ENCODE peak calls at places on chromosomes 1 and 21, in seven cellular contexts. One of them, this sample, is unnamed.
A peak's percentile ranks its signal among the peaks of the same experiment; 100 is the strongest.

GRCh38 chr21:44300262-44300959 is 558 bp downstream of the PFKL start:
- DNase-seq in AG04449: no peak
- DNase-seq in non-pigmented ciliary epithelial cell: no peak
- DNase-seq in NCI-H1092: no peak
- DNase-seq in activated naive CD4-positive, alpha-beta T cell treated with Interleukin-2 at 50 U/mL for 16 hours: peak; percentile 65
- DNase-seq in hepatocyte: peak; percentile 88
- DNase-seq in fibroblast of lung: peak; percentile 45
- DNase-seq in this sample: peak; percentile 55

GRCh38 chr1:98817830-98818229 is 156.3 kb downstream of the SNX7 start:
- DNase-seq in fibroblast of lung: no peak
- DNase-seq in AG04449: no peak
- DNase-seq in hepatocyte: no peak
- DNase-seq in non-pigmented ciliary epithelial cell: no peak
- DNase-seq in NCI-H1092: no peak
- DNase-seq in activated naive CD4-positive, alpha-beta T cell treated with Interleukin-2 at 50 U/mL for 16 hours: no peak
- DNase-seq in this sample: no peak

GRCh38 chr1:117582341-117582902 is 23.4 kb upstream of the TENT5C start:
- DNase-seq in hepatocyte: no peak
- DNase-seq in fibroblast of lung: no peak
- DNase-seq in activated naive CD4-positive, alpha-beta T cell treated with Interleukin-2 at 50 U/mL for 16 hours: no peak
- DNase-seq in non-pigmented ciliary epithelial cell: no peak
- DNase-seq in NCI-H1092: no peak
- DNase-seq in AG04449: no peak
- DNase-seq in this sample: no peak

GRCh38 chr1:31183927-31184554 is 55.6 kb downstream of the NKAIN1 start:
- DNase-seq in AG04449: no peak
- DNase-seq in hepatocyte: peak; percentile 72
- DNase-seq in activated naive CD4-positive, alpha-beta T cell treated with Interleukin-2 at 50 U/mL for 16 hours: peak; percentile 23
- DNase-seq in fibroblast of lung: no peak
- DNase-seq in non-pigmented ciliary epithelial cell: no peak
- DNase-seq in NCI-H1092: peak; percentile 56
- DNase-seq in this sample: peak; percentile 40

GRCh38 chr1:117093091-117093534 is 28.4 kb downstream of the TRIM45 start:
- DNase-seq in AG04449: peak; percentile 97
- DNase-seq in fibroblast of lung: peak; percentile 100
- DNase-seq in NCI-H1092: no peak
- DNase-seq in non-pigmented ciliary epithelial cell: peak; percentile 99
- DNase-seq in activated naive CD4-positive, alpha-beta T cell treated with Interleukin-2 at 50 U/mL for 16 hours: no peak
- DNase-seq in hepatocyte: peak; percentile 74
- DNase-seq in this sample: peak; percentile 98

GRCh38 chr1:1024421-1025415 is 4.8 kb downstream of the AGRN start:
- DNase-seq in fibroblast of lung: peak; percentile 73
- DNase-seq in AG04449: no peak
- DNase-seq in non-pigmented ciliary epithelial cell: no peak
- DNase-seq in NCI-H1092: no peak
- DNase-seq in activated naive CD4-positive, alpha-beta T cell treated with Interleukin-2 at 50 U/mL for 16 hours: no peak
- DNase-seq in hepatocyte: peak; percentile 90
- DNase-seq in this sample: no peak

GRCh38 chr1:221439734-221440436 is 302.0 kb downstream of the DUSP10 start:
- DNase-seq in NCI-H1092: no peak
- DNase-seq in AG04449: peak; percentile 95
- DNase-seq in non-pigmented ciliary epithelial cell: peak; percentile 95
- DNase-seq in hepatocyte: peak; percentile 56
- DNase-seq in activated naive CD4-positive, alpha-beta T cell treated with Interleukin-2 at 50 U/mL for 16 hours: peak; percentile 56
- DNase-seq in fibroblast of lung: peak; percentile 98
- DNase-seq in this sample: peak; percentile 98

GRCh38 chr1:150809651-150810050 is 1.6 kb upstream of the CTSK start:
- DNase-seq in activated naive CD4-positive, alpha-beta T cell treated with Interleukin-2 at 50 U/mL for 16 hours: no peak
- DNase-seq in non-pigmented ciliary epithelial cell: peak; percentile 50
- DNase-seq in NCI-H1092: no peak
- DNase-seq in hepatocyte: no peak
- DNase-seq in fibroblast of lung: peak; percentile 74
- DNase-seq in AG04449: no peak
- DNase-seq in this sample: peak; percentile 60

GRCh38 chr21:35342440-35342839 is 293.3 kb upstream of the RUNX1 start:
- DNase-seq in hepatocyte: no peak
- DNase-seq in non-pigmented ciliary epithelial cell: no peak
- DNase-seq in fibroblast of lung: no peak
- DNase-seq in NCI-H1092: no peak
- DNase-seq in AG04449: no peak
- DNase-seq in activated naive CD4-positive, alpha-beta T cell treated with Interleukin-2 at 50 U/mL for 16 hours: peak; percentile 47
- DNase-seq in this sample: no peak

GRCh38 chr1:53413175-53414001 is 45.8 kb upstream of the DMRTB1 start:
- DNase-seq in fibroblast of lung: peak; percentile 95
- DNase-seq in AG04449: peak; percentile 74
- DNase-seq in hepatocyte: peak; percentile 35
- DNase-seq in non-pigmented ciliary epithelial cell: peak; percentile 75
- DNase-seq in NCI-H1092: no peak
- DNase-seq in activated naive CD4-positive, alpha-beta T cell treated with Interleukin-2 at 50 U/mL for 16 hours: peak; percentile 63
- DNase-seq in this sample: peak; percentile 64

GRCh38 chr1:191065771-191066170 is 588.1 kb upstream of the BRINP3 start:
- DNase-seq in non-pigmented ciliary epithelial cell: no peak
- DNase-seq in NCI-H1092: no peak
- DNase-seq in hepatocyte: no peak
- DNase-seq in AG04449: no peak
- DNase-seq in activated naive CD4-positive, alpha-beta T cell treated with Interleukin-2 at 50 U/mL for 16 hours: no peak
- DNase-seq in fibroblast of lung: no peak
- DNase-seq in this sample: no peak

GRCh38 chr1:1004780-1005697 is 5.1 kb upstream of the HES4 start:
- DNase-seq in NCI-H1092: no peak
- DNase-seq in activated naive CD4-positive, alpha-beta T cell treated with Interleukin-2 at 50 U/mL for 16 hours: no peak
- DNase-seq in non-pigmented ciliary epithelial cell: no peak
- DNase-seq in fibroblast of lung: peak; percentile 53
- DNase-seq in hepatocyte: peak; percentile 74
- DNase-seq in AG04449: no peak
- DNase-seq in this sample: peak; percentile 60

GRCh38 chr1:206508956-206509355 is 1.6 kb downstream of the RASSF5 start:
- DNase-seq in AG04449: no peak
- DNase-seq in NCI-H1092: no peak
- DNase-seq in non-pigmented ciliary epithelial cell: no peak
- DNase-seq in fibroblast of lung: peak; percentile 36
- DNase-seq in hepatocyte: peak; percentile 40
- DNase-seq in activated naive CD4-positive, alpha-beta T cell treated with Interleukin-2 at 50 U/mL for 16 hours: no peak
- DNase-seq in this sample: peak; percentile 72

GRCh38 chr21:16193758-16194606 is 464.2 kb downstream of the USP25 start:
- DNase-seq in AG04449: peak; percentile 34
- DNase-seq in NCI-H1092: no peak
- DNase-seq in hepatocyte: peak; percentile 65
- DNase-seq in fibroblast of lung: peak; percentile 93
- DNase-seq in activated naive CD4-positive, alpha-beta T cell treated with Interleukin-2 at 50 U/mL for 16 hours: no peak
- DNase-seq in non-pigmented ciliary epithelial cell: peak; percentile 71
- DNase-seq in this sample: peak; percentile 80